ENCODE peak calls at places on chromosomes 6 and 20, in six cellular contexts. M, E, Q, O, G and V are unnamed samples.

GRCh38 chr6:161273356-161273751 is 507 bp downstream of the AGPAT4 start:
- DNase-seq in M (peak; percentile 54), E (peak; percentile 71), Q (peak; percentile 51), O (no peak), G (no peak), V (peak; percentile 36)

GRCh38 chr6:163944897-163945296 is 530.4 kb downstream of the QKI start:
- DNase-seq in M (no peak), E (no peak), Q (no peak), O (no peak), G (no peak), V (no peak)

GRCh38 chr20:21398109-21398480 is 769 bp upstream of the NKX2-4 start:
- DNase-seq in M (no peak), E (no peak), Q (no peak), O (no peak), G (no peak), V (no peak)

GRCh38 chr20:62653951-62654685 is 11.8 kb downstream of the SLCO4A1 start:
- DNase-seq in M (no peak), E (no peak), Q (no peak), O (no peak), G (no peak), V (no peak)

GRCh38 chr6:46888578-46888977 is 33.2 kb downstream of the ADGRF5 start:
- DNase-seq in M (no peak), E (no peak), Q (no peak), O (no peak), G (no peak), V (no peak)

GRCh38 chr6:19669206-19669605 is 168.0 kb upstream of the ID4 start:
- DNase-seq in M (no peak), E (no peak), Q (no peak), O (no peak), G (no peak), V (no peak)

GRCh38 chr6:14202947-14203346 is 85.4 kb downstream of the CD83 start:
- DNase-seq in M (no peak), E (no peak), Q (no peak), O (no peak), G (no peak), V (no peak)

GRCh38 chr6:35014786-35015185 is 125.7 kb downstream of the ANKS1A start:
- DNase-seq in M (no peak), E (no peak), Q (no peak), O (no peak), G (no peak), V (no peak)

GRCh38 chr6:13304580-13305255 is 23.6 kb downstream of the TBC1D7 start:
- DNase-seq in M (no peak), E (no peak), Q (peak; percentile 76), O (no peak), G (peak; percentile 20), V (no peak)

GRCh38 chr6:132270745-132271414 is 130.4 kb downstream of the MOXD1 start:
- DNase-seq in M (no peak), E (no peak), Q (no peak), O (no peak), G (no peak), V (peak; percentile 61)

GRCh38 chr6:105484238-105485161 is 81.6 kb upstream of the PREP start:
- DNase-seq in M (no peak), E (peak; percentile 28), Q (peak; percentile 65), O (no peak), G (no peak), V (peak; percentile 19)

GRCh38 chr20:64079273-64080012 is at the start of gene RGS19:
- DNase-seq in M (peak; percentile 90), E (peak; percentile 68), Q (peak; percentile 90), O (no peak), G (peak; percentile 63), V (peak; percentile 59)

GRCh38 chr20:33840759-33841438 is 29.8 kb downstream of the CHMP4B start:
- DNase-seq in M (no peak), E (no peak), Q (no peak), O (no peak), G (no peak), V (no peak)

GRCh38 chr6:25472314-25472713 is 179.7 kb upstream of the SCGN start:
- DNase-seq in M (no peak), E (no peak), Q (no peak), O (no peak), G (no peak), V (no peak)

GRCh38 chr6:74979065-74979766 is 226.6 kb downstream of the COL12A1 start:
- DNase-seq in M (no peak), E (no peak), Q (no peak), O (no peak), G (no peak), V (no peak)

GRCh38 chr6:82525775-82526515 is 162.3 kb downstream of the TPBG start:
- DNase-seq in M (no peak), E (no peak), Q (no peak), O (peak; percentile 58), G (no peak), V (no peak)

GRCh38 chr6:152723398-152723797 is 25.7 kb downstream of the MYCT1 start:
- DNase-seq in M (no peak), E (no peak), Q (no peak), O (no peak), G (no peak), V (no peak)

GRCh38 chr20:48841861-48842529 is 14.2 kb upstream of the PREX1 start:
- DNase-seq in M (no peak), E (no peak), Q (no peak), O (no peak), G (no peak), V (no peak)

GRCh38 chr6:142696123-142696522 is 248.9 kb downstream of the HIVEP2 start:
- DNase-seq in M (no peak), E (no peak), Q (no peak), O (no peak), G (no peak), V (no peak)

GRCh38 chr20:62616728-62617621 is 25.3 kb upstream of the SLCO4A1 start:
- DNase-seq in M (peak; percentile 81), E (peak; percentile 44), Q (peak; percentile 78), O (no peak), G (peak; percentile 52), V (peak; percentile 74)

GRCh38 chr6:44787254-44787844 is 399.8 kb downstream of the CDC5L start:
- DNase-seq in M (no peak), E (peak; percentile 14), Q (no peak), O (no peak), G (no peak), V (no peak)

GRCh38 chr6:134093007-134093573 is 40.7 kb upstream of the SLC2A12 start:
- DNase-seq in M (no peak), E (no peak), Q (peak; percentile 43), O (no peak), G (no peak), V (no peak)

GRCh38 chr20:48760403-48760889 is 67.4 kb downstream of the PREX1 start:
- DNase-seq in M (no peak), E (peak; percentile 85), Q (peak; percentile 79), O (no peak), G (no peak), V (no peak)

GRCh38 chr6:120871416-120872261 is 462.6 kb downstream of the TBC1D32 start:
- DNase-seq in M (peak; percentile 42), E (no peak), Q (no peak), O (peak; percentile 27), G (no peak), V (no peak)

GRCh38 chr20:41309817-41310216 is 7.7 kb downstream of the ZHX3 start:
- DNase-seq in M (no peak), E (no peak), Q (no peak), O (no peak), G (no peak), V (no peak)

GRCh38 chr20:56941101-56941686 is 312.1 kb downstream of the TFAP2C start:
- DNase-seq in M (no peak), E (no peak), Q (no peak), O (no peak), G (no peak), V (no peak)

GRCh38 chr6:89655122-89655521 is 16.6 kb upstream of the LYRM2 start:
- DNase-seq in M (no peak), E (no peak), Q (no peak), O (no peak), G (no peak), V (no peak)

GRCh38 chr6:66134021-66134420 is 427.0 kb upstream of the EYS start:
- DNase-seq in M (no peak), E (no peak), Q (no peak), O (no peak), G (no peak), V (no peak)

GRCh38 chr20:38217791-38218565 is 42.6 kb downstream of the KIAA1755 start:
- DNase-seq in M (peak; percentile 80), E (no peak), Q (no peak), O (no peak), G (no peak), V (no peak)